ENCODE peak calls at places on chromosomes 1 and 21, in four cellular contexts. U is GM12878, Z is IMR-90, S is K562. C is an unnamed sample.

GRCh38 chr1:247407180-247407616 is 8.8 kb upstream of the NLRP3 start:
- DNase-seq in S (no peak), Z (no peak), U (peak), C (no peak)

GRCh38 chr1:243477676-243478075 is 221.8 kb downstream of the SDCCAG8 start:
- DNase-seq in U (no peak), Z (no peak), S (no peak), C (no peak)

GRCh38 chr1:156359973-156360372 is 9.0 kb upstream of the RHBG start:
- DNase-seq in Z (peak), U (no peak), S (peak), C (peak)

GRCh38 chr1:59689741-59690140 is 125.0 kb upstream of the HOOK1 start:
- DNase-seq in U (no peak), S (no peak), Z (no peak), C (no peak)

GRCh38 chr21:32955307-32955937 is 70.3 kb upstream of the OLIG2 start:
- DNase-seq in S (no peak), U (no peak), Z (no peak), C (no peak)

GRCh38 chr21:45440736-45441350 is 35.9 kb downstream of the COL18A1 start:
- DNase-seq in U (no peak), Z (no peak), S (no peak), C (no peak)

GRCh38 chr1:15717418-15718131 is 18.5 kb upstream of the SLC25A34 start:
- DNase-seq in S (no peak), U (no peak), Z (no peak), C (peak)

GRCh38 chr1:108049083-108049819 is 84.3 kb upstream of the VAV3 start:
- DNase-seq in Z (no peak), U (no peak), S (peak), C (no peak)

GRCh38 chr1:62800274-62800673 is 16.3 kb downstream of the ATG4C start:
- DNase-seq in S (no peak), Z (no peak), U (no peak), C (no peak)

GRCh38 chr1:181518152-181518551 is 34.8 kb downstream of the CACNA1E start:
- DNase-seq in U (no peak), Z (no peak), S (no peak), C (no peak)

GRCh38 chr1:154751690-154752089 is 118.4 kb downstream of the KCNN3 start:
- DNase-seq in U (no peak), Z (no peak), S (no peak), C (no peak)

GRCh38 chr1:230301322-230301721 is 124.8 kb downstream of the PGBD5 start:
- DNase-seq in S (no peak), U (no peak), Z (no peak), C (no peak)

GRCh38 chr1:168833352-168833751 is 104.3 kb upstream of the DPT start:
- DNase-seq in S (no peak), Z (no peak), U (no peak), C (no peak)

GRCh38 chr21:42578761-42579415 is 65.2 kb downstream of the SLC37A1 start:
- DNase-seq in U (no peak), Z (no peak), S (no peak), C (no peak)

GRCh38 chr1:10537082-10537766 is 62.5 kb downstream of the PEX14 start:
- DNase-seq in S (no peak), U (no peak), Z (peak), C (no peak)

GRCh38 chr21:24729568-24729967 is 877.7 kb downstream of the MRPL39 start:
- DNase-seq in Z (peak), U (no peak), S (no peak), C (no peak)

GRCh38 chr1:200364831-200365230 is 45.0 kb downstream of the ZNF281 start:
- DNase-seq in U (no peak), Z (peak), S (no peak), C (no peak)

GRCh38 chr1:30045304-30046090 is 677.9 kb downstream of the MATN1 start:
- DNase-seq in S (no peak), U (no peak), Z (no peak), C (no peak)

GRCh38 chr21:25461730-25462129 is 145.6 kb downstream of the MRPL39 start:
- DNase-seq in U (no peak), S (no peak), Z (peak), C (peak)

GRCh38 chr1:14259191-14259757 is 339.2 kb upstream of the KAZN start:
- DNase-seq in U (no peak), S (no peak), Z (no peak), C (no peak)

GRCh38 chr1:43828574-43828973 is 105.0 kb upstream of the ARTN start:
- DNase-seq in Z (no peak), S (no peak), U (no peak), C (no peak)

GRCh38 chr1:184768467-184768866 is 13.8 kb upstream of the EDEM3 start:
- DNase-seq in Z (no peak), U (no peak), S (peak), C (no peak)

GRCh38 chr1:210663730-210664573 is 335.2 kb downstream of the HHAT start:
- DNase-seq in U (no peak), Z (no peak), S (no peak), C (no peak)

GRCh38 chr1:15213333-15213732 is 33.7 kb upstream of the FHAD1 start:
- DNase-seq in S (no peak), U (no peak), Z (peak), C (no peak)

GRCh38 chr1:150696590-150696989 is 364 bp downstream of the GOLPH3L start:
- DNase-seq in S (peak), U (no peak), Z (no peak), C (no peak)

GRCh38 chr1:88134983-88135921 is 548.8 kb upstream of the PKN2 start:
- DNase-seq in S (no peak), Z (no peak), U (no peak), C (no peak)

GRCh38 chr1:32464191-32464715 is 619 bp upstream of the ZBTB8B start:
- DNase-seq in S (no peak), Z (peak), U (no peak), C (peak)

GRCh38 chr21:38326899-38327298 is 70.1 kb downstream of the KCNJ15 start:
- DNase-seq in Z (no peak), S (no peak), U (no peak), C (no peak)

GRCh38 chr1:79646885-79647284 is 640.4 kb upstream of the ADGRL4 start:
- DNase-seq in Z (no peak), U (no peak), S (no peak), C (no peak)

GRCh38 chr1:61184035-61184713 is 101.8 kb downstream of the NFIA start:
- DNase-seq in Z (peak), U (no peak), S (peak), C (peak)

GRCh38 chr1:119141020-119141424 is 569 bp upstream of the WARS2 start:
- DNase-seq in U (peak), Z (no peak), S (no peak), C (peak)

GRCh38 chr1:29370067-29370466 is 133.7 kb downstream of the PTPRU start:
- DNase-seq in U (no peak), Z (no peak), S (no peak), C (no peak)

GRCh38 chr1:155202198-155202597 is 5.5 kb downstream of the THBS3 start:
- DNase-seq in S (no peak), U (no peak), Z (no peak), C (no peak)

GRCh38 chr1:2271134-2271785 is 43.1 kb downstream of the SKI start:
- DNase-seq in U (no peak), S (no peak), Z (no peak), C (no peak)

GRCh38 chr1:42259059-42259738 is 75.8 kb downstream of the FOXJ3 start:
- DNase-seq in S (no peak), U (peak), Z (peak), C (no peak)

GRCh38 chr1:228494044-228494353 is 6.8 kb downstream of the RNF187 start:
- DNase-seq in S (no peak), Z (no peak), U (no peak), C (no peak)

GRCh38 chr1:157597959-157598667 is at the start of gene FCRL4:
- DNase-seq in Z (no peak), S (no peak), U (peak), C (no peak)

DNA sequence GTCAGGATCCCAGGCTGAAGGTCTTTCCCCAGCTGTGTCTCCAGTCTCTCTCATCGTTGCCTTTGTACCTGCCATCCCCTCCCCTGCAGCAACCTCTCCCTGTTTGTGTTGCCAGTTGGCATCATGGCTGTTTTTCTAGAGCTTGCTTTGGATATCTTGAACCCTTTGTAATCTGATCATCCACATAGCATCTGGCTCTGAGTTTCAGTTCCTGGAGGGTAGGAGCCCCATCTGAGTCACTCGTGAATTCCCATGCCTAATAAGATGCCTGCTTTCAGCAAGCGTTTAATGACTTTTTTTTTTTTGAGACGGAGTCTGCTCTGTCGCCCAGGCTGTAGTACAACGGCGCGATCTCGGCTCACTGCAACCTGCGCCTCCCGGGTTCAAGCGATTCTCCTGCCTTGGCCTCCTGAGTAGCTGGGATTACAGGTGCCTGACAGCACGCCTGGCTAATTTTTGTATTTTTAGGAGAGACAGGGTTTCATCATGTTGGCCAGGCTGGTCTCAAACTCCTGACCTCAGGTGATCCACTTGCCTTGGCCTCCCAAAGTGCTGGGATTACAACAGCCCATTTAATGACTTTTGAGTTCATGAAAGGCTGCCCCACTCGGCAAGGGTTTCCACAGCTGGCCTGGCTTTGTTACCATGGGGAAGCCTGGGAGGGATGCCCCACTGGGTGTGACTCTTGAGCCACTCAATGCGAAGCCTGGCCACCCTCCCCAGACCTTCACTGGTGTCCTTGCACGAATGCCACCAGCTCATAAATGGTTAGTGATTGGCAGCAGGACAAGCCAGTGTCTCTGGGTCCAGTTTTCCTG is 11.9 kb downstream of the ALPL start:
- DNase-seq in U (no peak), Z (peak), S (no peak), C (no peak)
- TF ChIP-seq CTCF in U (no peak), Z (no peak), S (no peak), C (no peak)

GRCh38 chr1:37478890-37479254 is 4.5 kb downstream of the ZC3H12A start:
- DNase-seq in U (no peak), Z (peak), S (no peak), C (no peak)

GRCh38 chr1:37477946-37478345 is 3.6 kb downstream of the ZC3H12A start:
- DNase-seq in Z (no peak), S (no peak), U (no peak), C (no peak)

GRCh38 chr1:37477198-37477931 is 3.0 kb downstream of the ZC3H12A start:
- DNase-seq in U (peak), S (no peak), Z (peak), C (peak)

GRCh38 chr1:37479255-37480124 is 5.1 kb downstream of the ZC3H12A start:
- DNase-seq in Z (peak), U (peak), S (peak), C (peak)

GRCh38 chr1:37478451-37478871 is 4.1 kb downstream of the ZC3H12A start:
- DNase-seq in U (no peak), S (no peak), Z (peak), C (no peak)
- TF ChIP-seq FOS in U (no peak), S (no peak), Z (no peak), C (peak)

DNA sequence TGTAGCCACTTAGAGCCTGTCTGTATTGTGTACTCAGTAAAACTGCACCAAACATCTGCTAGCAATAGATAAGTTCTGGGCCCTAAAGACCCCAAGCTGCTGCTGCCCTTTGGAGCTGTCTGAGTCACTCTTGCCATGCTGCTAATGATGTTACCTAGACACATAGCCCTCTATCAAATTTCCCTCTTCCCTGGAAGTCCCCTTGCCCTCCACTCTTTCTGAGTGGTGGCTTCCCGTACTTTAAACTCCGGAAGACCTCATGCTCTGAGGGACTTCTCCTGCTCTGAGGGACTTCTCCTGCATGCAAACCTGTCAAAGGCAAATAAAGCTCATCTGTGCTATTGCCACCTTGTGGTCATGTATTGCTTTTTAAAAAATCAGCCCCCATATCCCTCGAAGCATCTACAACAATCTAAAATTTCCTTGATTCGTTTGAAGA is 34.0 kb downstream of the FH start:
- DNase-seq in Z (peak), U (peak), S (peak), C (peak)
- TF ChIP-seq CTCF in Z (peak), U (peak), S (peak), C (peak)

GRCh38 chr1:201713093-201713810 is 115.7 kb upstream of the IPO9 start:
- DNase-seq in U (no peak), Z (peak), S (no peak), C (peak)
- TF ChIP-seq FOS in U (no peak), Z (peak), S (peak), C (peak)

DNA sequence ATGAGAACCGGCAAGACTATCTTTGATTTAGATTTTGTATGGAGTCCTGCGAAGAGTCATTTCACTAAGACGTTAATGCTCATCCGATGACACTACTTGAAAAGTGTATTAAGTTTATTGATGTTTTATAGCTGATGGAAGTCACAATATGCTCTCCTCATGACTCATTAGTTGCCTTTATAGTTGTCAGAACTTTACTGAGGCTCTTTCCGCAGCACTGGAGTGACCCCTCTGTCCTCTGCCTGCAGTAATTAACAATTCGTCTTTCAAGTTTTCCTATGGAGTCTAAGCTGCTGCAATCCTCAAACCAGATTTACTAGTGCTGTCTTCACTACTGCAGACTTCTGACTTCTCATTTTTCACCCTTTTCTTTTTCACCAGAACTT is 853 bp downstream of the USP16 start:
- DNase-seq in Z (peak), U (no peak), S (no peak), C (no peak)
- TF ChIP-seq CTCF in Z (peak), U (no peak), S (no peak), C (no peak)

GRCh38 chr1:19010995-19011696 is 54.7 kb upstream of the IFFO2 start:
- DNase-seq in U (peak), Z (peak), S (no peak), C (peak)
- TF ChIP-seq FOS in U (no peak), Z (peak), S (no peak), C (peak)

GRCh38 chr1:177954076-177954475 is 15.8 kb downstream of the SEC16B start:
- DNase-seq in S (no peak), Z (no peak), U (no peak), C (no peak)

GRCh38 chr1:177960939-177961622 is 8.8 kb downstream of the SEC16B start:
- DNase-seq in U (no peak), Z (peak), S (no peak), C (no peak)

GRCh38 chr1:177958092-177958491 is 11.8 kb downstream of the SEC16B start:
- DNase-seq in U (no peak), S (no peak), Z (no peak), C (no peak)

GRCh38 chr1:177964336-177964735 is 5.5 kb downstream of the SEC16B start:
- DNase-seq in U (no peak), S (no peak), Z (peak), C (no peak)

DNA sequence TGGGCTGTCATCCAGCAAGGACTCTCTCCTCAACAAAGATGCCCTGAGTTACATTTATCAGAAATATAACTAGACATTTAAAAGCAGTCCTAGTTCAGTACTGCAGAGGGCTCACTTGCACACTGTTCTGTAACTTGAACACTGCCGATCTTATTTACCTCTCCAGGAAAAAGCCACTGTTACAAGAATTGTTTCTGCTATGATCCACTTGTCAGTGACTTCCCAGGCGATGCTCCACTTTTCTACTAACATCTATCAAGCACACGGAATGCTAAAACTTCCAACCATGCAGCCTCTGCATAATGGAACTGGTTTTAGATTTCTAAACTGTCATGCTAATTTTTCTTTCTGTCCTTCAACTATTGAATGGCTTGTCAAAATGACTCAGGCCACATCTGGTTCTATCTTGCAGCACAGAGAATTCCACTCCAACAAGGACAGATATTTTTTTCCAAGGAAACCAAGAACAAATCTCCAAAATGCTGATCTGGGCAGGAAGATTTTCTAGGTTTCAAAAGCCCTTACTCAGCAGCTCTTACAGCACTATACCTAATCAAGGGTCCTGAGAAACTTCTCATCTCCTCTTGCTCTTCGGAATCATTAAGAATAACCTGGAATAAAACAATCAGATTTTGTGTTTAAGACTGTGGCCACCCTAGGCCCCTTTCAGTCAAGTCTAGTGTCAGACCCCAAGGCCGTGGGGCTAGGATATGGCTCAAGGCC is 9.9 kb downstream of the SEC16B start:
- DNase-seq in S (no peak), Z (peak), U (no peak), C (peak)
- TF ChIP-seq CTCF in S (no peak), Z (peak), U (no peak), C (peak)

GRCh38 chr1:76055987-76056386 is 18.6 kb upstream of the ST6GALNAC3 start:
- DNase-seq in S (no peak), Z (no peak), U (no peak), C (no peak)

GRCh38 chr1:76065212-76065611 is 9.3 kb upstream of the ST6GALNAC3 start:
- DNase-seq in S (no peak), Z (no peak), U (no peak), C (no peak)

GRCh38 chr1:76054357-76054756 is 20.2 kb upstream of the ST6GALNAC3 start:
- DNase-seq in Z (no peak), S (no peak), U (no peak), C (no peak)

GRCh38 chr1:76059461-76059860 is 15.1 kb upstream of the ST6GALNAC3 start:
- DNase-seq in S (no peak), Z (no peak), U (no peak), C (no peak)
- TF ChIP-seq FOS in S (no peak), Z (no peak), U (no peak), C (no peak)

DNA sequence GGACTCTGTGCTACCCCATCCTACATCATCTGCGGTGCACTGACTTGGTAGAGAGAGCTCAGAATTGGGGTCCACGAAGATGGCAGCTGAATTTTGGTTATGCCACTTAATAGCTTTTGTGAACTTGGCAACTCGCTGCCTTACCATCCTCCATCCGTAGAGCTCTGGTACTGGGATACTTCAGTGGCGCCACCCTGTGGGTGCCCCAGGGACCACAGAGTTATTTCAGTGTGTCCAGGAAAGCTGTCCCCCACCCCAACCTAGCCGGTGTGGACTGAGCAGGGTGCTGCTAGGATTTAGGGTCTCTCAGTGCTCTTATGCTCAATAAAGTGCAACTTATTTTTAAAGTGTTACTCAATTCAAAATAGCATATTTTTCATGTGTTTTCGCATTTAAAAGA is 9.0 kb upstream of the USF1 start:
- DNase-seq in Z (no peak), U (no peak), S (no peak), C (no peak)
- TF ChIP-seq CTCF in Z (no peak), U (no peak), S (no peak), C (no peak)